ENCODE peak calls at places on chromosomes 11 and 22, in ten cellular contexts. V is fibroblast of mammary gland, D is IMR-90, R is PC-9, F is esophagus muscularis mucosa, S is astrocyte of the cerebellum, B is kidney, K is mucosa of descending colon, Z is lower lobe of right lung, Y is cardiac fibroblast. O is an unnamed sample.

GRCh38 chr11:133955091-133955846 is 1.5 kb downstream of the IGSF9B start:
- DNase-seq in D (no peak), Z (no peak), V (no peak), F (no peak), S (no peak), R (no peak), Y (peak; percentile 22), B (no peak), K (peak; percentile 58), O (no peak)

GRCh38 chr22:24695958-24696511 is 78.5 kb downstream of the PIWIL3 start:
- DNase-seq in V (no peak), R (no peak), K (no peak), Y (peak; percentile 63), S (no peak), D (peak; percentile 69), Z (peak; percentile 65), F (no peak), B (peak; percentile 85), O (no peak)

GRCh38 chr11:64864473-64865285 is 13.7 kb downstream of the EHD1 start:
- DNase-seq in V (peak; percentile 97), Z (peak; percentile 61), S (peak; percentile 98), R (peak; percentile 79), Y (peak; percentile 90), D (peak; percentile 97), K (peak; percentile 76), F (peak; percentile 95), B (peak; percentile 94), O (peak; percentile 52)

GRCh38 chr11:12154871-12155668 is 44.7 kb downstream of the MICAL2 start:
- DNase-seq in S (no peak), R (no peak), Y (no peak), K (no peak), B (no peak), D (no peak), F (no peak), V (no peak), Z (no peak), O (no peak)

GRCh38 chr11:6746086-6746618 is 25.6 kb downstream of the OR2AG2 start:
- DNase-seq in V (no peak), K (peak; percentile 55), Z (no peak), Y (peak; percentile 15), S (no peak), D (no peak), B (no peak), R (no peak), F (no peak), O (no peak)

GRCh38 chr22:26377170-26377825 is 51.8 kb upstream of the ASPHD2 start:
- DNase-seq in B (no peak), K (no peak), R (no peak), Y (peak; percentile 12), S (no peak), V (no peak), F (no peak), Z (no peak), D (no peak), O (no peak)

GRCh38 chr11:46876471-46876870 is 30.4 kb upstream of the CKAP5 start:
- DNase-seq in R (no peak), K (no peak), F (no peak), V (no peak), D (no peak), S (no peak), Y (no peak), B (peak; percentile 50), Z (no peak), O (no peak)

GRCh38 chr11:112219476-112220232 is 6.6 kb upstream of the PTS start:
- DNase-seq in Y (peak; percentile 86), D (peak; percentile 81), B (no peak), Z (no peak), K (no peak), R (peak; percentile 25), V (peak; percentile 82), S (peak; percentile 68), F (no peak), O (peak; percentile 82)

GRCh38 chr22:37229805-37230672 is 14.0 kb downstream of the RAC2 start:
- DNase-seq in D (peak; percentile 51), K (peak; percentile 89), Z (peak; percentile 80), F (no peak), V (peak; percentile 55), Y (peak; percentile 34), S (no peak), B (peak; percentile 87), R (peak; percentile 67), O (peak; percentile 72)

GRCh38 chr11:72721689-72722049 is 30.5 kb downstream of the ARAP1 start:
- DNase-seq in K (peak; percentile 71), V (peak; percentile 38), D (no peak), Y (peak; percentile 62), Z (peak; percentile 75), B (peak; percentile 85), F (no peak), S (no peak), R (peak; percentile 38), O (peak; percentile 93)

GRCh38 chr11:79768343-79768742 is 327.5 kb upstream of the TENM4 start:
- DNase-seq in Y (no peak), R (no peak), K (no peak), D (no peak), B (no peak), S (no peak), V (no peak), Z (no peak), F (no peak), O (peak; percentile 18)

GRCh38 chr22:45208993-45209838 is 31.5 kb downstream of the KIAA0930 start:
- DNase-seq in B (peak; percentile 66), R (no peak), V (peak; percentile 93), S (no peak), Y (peak; percentile 54), K (peak; percentile 60), D (peak; percentile 91), Z (no peak), F (no peak), O (peak; percentile 59)

GRCh38 chr11:63488789-63489188 is 2.2 kb downstream of the PLAAT5 start:
- DNase-seq in Z (no peak), V (no peak), F (no peak), S (no peak), K (no peak), B (no peak), Y (peak; percentile 28), D (no peak), R (no peak), O (no peak)
- H3K4me3 ChIP-seq in Z (no peak overlapping the region), V (no peak overlapping the region), F (no peak overlapping the region), S (no peak overlapping the region), K (no peak overlapping the region), B (no peak overlapping the region), Y (no peak overlapping the region), D (no peak overlapping the region), R (no peak overlapping the region), O (no peak overlapping the region)

GRCh38 chr22:29112102-29112501 is 39.3 kb downstream of the KREMEN1 start:
- DNase-seq in R (no peak), V (no peak), S (no peak), D (no peak), Z (no peak), Y (no peak), K (no peak), F (no peak), B (no peak), O (no peak)
- TF ChIP-seq CTCF in R (no peak), V (no peak), S (no peak), D (no peak), Z (no peak), Y (no peak), K (no peak), F (no peak), B (no peak), O (no peak)

GRCh38 chr11:35523351-35523768 is 2.1 kb downstream of the PAMR1 start:
- DNase-seq in Y (peak; percentile 23), D (peak; percentile 62), S (no peak), V (peak; percentile 80), K (no peak), B (no peak), Z (no peak), F (no peak), R (no peak), O (no peak)

GRCh38 chr11:35526370-35526792 is 965 bp upstream of the PAMR1 start:
- DNase-seq in S (no peak), D (peak; percentile 65), V (peak; percentile 79), B (no peak), F (peak; percentile 21), R (no peak), Z (no peak), K (no peak), Y (no peak), O (peak; percentile 39)

GRCh38 chr11:35525501-35526175 is at the start of gene PAMR1:
- DNase-seq in S (no peak), D (peak; percentile 90), Z (peak; percentile 45), B (peak; percentile 85), Y (peak; percentile 88), K (peak; percentile 53), R (peak; percentile 52), V (peak; percentile 82), F (peak; percentile 92), O (peak; percentile 63)

GRCh38 chr11:35524780-35525179 is 636 bp downstream of the PAMR1 start:
- DNase-seq in K (no peak), D (peak; percentile 68), V (peak; percentile 64), F (no peak), Z (no peak), R (no peak), Y (peak; percentile 48), B (no peak), S (no peak), O (peak; percentile 41)

DNA sequence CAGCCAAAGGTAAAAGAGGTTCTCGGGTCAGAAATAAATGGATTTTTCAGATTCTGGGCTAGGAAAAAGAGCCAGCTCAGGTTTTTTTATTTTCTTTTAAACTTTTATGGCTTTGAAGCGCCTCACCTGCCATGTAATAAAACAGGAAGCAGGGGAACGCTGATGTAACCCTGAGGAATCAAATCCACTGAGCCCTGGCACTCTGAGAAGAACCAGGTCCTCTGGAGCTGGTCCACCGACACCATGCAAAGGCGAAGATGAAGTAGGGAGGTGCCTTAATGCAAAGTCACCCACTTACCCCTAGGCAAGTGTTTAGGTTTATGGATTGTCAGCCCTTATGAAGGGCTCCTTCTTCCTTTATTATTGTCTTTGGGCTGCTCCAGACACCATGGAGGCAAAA is 1.6 kb downstream of the PAMR1 start:
- DNase-seq in V (no peak), Y (no peak), R (no peak), Z (no peak), D (no peak), K (no peak), S (no peak), F (no peak), B (no peak), O (no peak)
- H3K4me3 ChIP-seq in V (peak overlapping the region; percentile 82), Y (peak overlapping the region; percentile 80), R (no peak overlapping the region), Z (no peak overlapping the region), D (peak overlapping the region; percentile 94), K (no peak overlapping the region), S (no peak overlapping the region), F (no peak overlapping the region), B (no peak overlapping the region), O (no peak overlapping the region)

GRCh38 chr11:250740-251299 is 14.0 kb downstream of the PSMD13 start:
- DNase-seq in S (peak; percentile 18), R (peak; percentile 51), B (no peak), K (no peak), F (no peak), V (peak; percentile 59), Z (peak; percentile 77), D (peak; percentile 42), Y (peak; percentile 73), O (peak; percentile 66)
- TF ChIP-seq CTCF in S (peak; percentile 59), R (peak; percentile 67), B (peak; percentile 50), K (peak; percentile 59), F (peak; percentile 64), V (peak; percentile 69), Z (peak; percentile 69), D (peak; percentile 58), Y (peak; percentile 70), O (peak; percentile 76)